ENCODE peak calls at places on chromosomes 2 and 18, in eight cellular contexts. V, X, Y, A, H, J, D and M are unnamed samples.

GRCh38 chr2:69723791-69724190 is 18.1 kb upstream of the ANXA4 start:
- DNase-seq in H (no peak), V (no peak), Y (no peak), A (no peak), J (no peak), D (no peak), X (no peak), M (no peak)

GRCh38 chr2:29367986-29368677 is 252.9 kb downstream of the CLIP4 start:
- DNase-seq in J (no peak), D (no peak), H (peak; percentile 4), A (no peak), Y (no peak), X (no peak), V (peak; percentile 10), M (no peak)

GRCh38 chr2:229636568-229636967 is 77.8 kb downstream of the DNER start:
- DNase-seq in J (no peak), V (peak; percentile 15), D (no peak), X (no peak), A (no peak), Y (no peak), H (no peak), M (no peak)

GRCh38 chr2:138294451-138294850 is 207.1 kb upstream of the SPOPL start:
- DNase-seq in V (peak; percentile 87), D (no peak), X (no peak), H (no peak), Y (no peak), A (no peak), J (no peak), M (no peak)

GRCh38 chr2:214126135-214126534 is 284.7 kb upstream of the VWC2L start:
- DNase-seq in J (no peak), X (no peak), H (peak; percentile 39), Y (no peak), V (peak; percentile 59), D (no peak), A (no peak), M (no peak)

GRCh38 chr2:47785986-47786385 is 3.0 kb downstream of the MSH6 start:
- DNase-seq in V (no peak), Y (no peak), D (no peak), H (no peak), J (no peak), A (no peak), X (no peak), M (no peak)

GRCh38 chr2:162747974-162748373 is 90.6 kb downstream of the KCNH7 start:
- DNase-seq in H (no peak), Y (no peak), X (no peak), J (no peak), A (no peak), D (no peak), V (no peak), M (no peak)

GRCh38 chr2:216221806-216222205 is 112.7 kb downstream of the XRCC5 start:
- DNase-seq in A (no peak), Y (no peak), V (peak; percentile 65), D (no peak), H (peak; percentile 20), J (no peak), X (no peak), M (no peak)

GRCh38 chr2:85071096-85071495 is 62.1 kb upstream of the TCF7L1 start:
- DNase-seq in A (no peak), V (no peak), D (no peak), Y (no peak), H (no peak), J (no peak), X (no peak), M (no peak)

GRCh38 chr2:232880764-232881351 is 10.8 kb downstream of the SNORC start:
- DNase-seq in H (no peak), Y (no peak), J (no peak), D (no peak), V (no peak), A (no peak), X (no peak), M (no peak)

GRCh38 chr2:167718560-167718959 is 528.8 kb downstream of the STK39 start:
- DNase-seq in J (no peak), V (no peak), D (no peak), A (no peak), H (no peak), X (no peak), Y (no peak), M (no peak)

GRCh38 chr2:201707753-201708152 is 9.3 kb upstream of the MPP4 start:
- DNase-seq in Y (no peak), X (no peak), V (peak; percentile 24), A (no peak), H (peak; percentile 74), J (no peak), D (no peak), M (no peak)

GRCh38 chr2:204425821-204426220 is 119.5 kb upstream of the PARD3B start:
- DNase-seq in J (no peak), V (no peak), D (no peak), A (no peak), Y (no peak), X (no peak), H (no peak), M (no peak)

GRCh38 chr18:60826346-60826745 is 453.8 kb upstream of the MC4R start:
- DNase-seq in Y (no peak), A (no peak), V (peak; percentile 8), J (no peak), X (no peak), H (no peak), D (no peak), M (no peak)

GRCh38 chr2:217471329-217471728 is 531.5 kb downstream of the TNS1 start:
- DNase-seq in V (peak; percentile 22), H (peak; percentile 53), D (no peak), A (no peak), Y (no peak), X (no peak), J (no peak), M (no peak)

GRCh38 chr2:237598468-237599208 is 8.1 kb upstream of the RAB17 start:
- DNase-seq in H (no peak), V (no peak), D (no peak), J (no peak), Y (no peak), A (no peak), X (no peak), M (no peak)

GRCh38 chr2:9336209-9336533 is 87.2 kb downstream of the ITGB1BP1 start:
- DNase-seq in H (peak; percentile 57), X (no peak), Y (no peak), D (no peak), A (peak; percentile 6), J (no peak), V (no peak), M (no peak)

GRCh38 chr2:61887684-61888303 is 662 bp downstream of the CCT4 start:
- DNase-seq in J (no peak), A (no peak), D (no peak), V (peak; percentile 45), H (peak; percentile 38), X (no peak), Y (no peak), M (no peak)

GRCh38 chr2:98807221-98807620 is 76.3 kb upstream of the MGAT4A start:
- DNase-seq in X (no peak), V (peak; percentile 25), Y (no peak), J (no peak), A (no peak), D (no peak), H (no peak), M (no peak)

GRCh38 chr2:138760693-138761092 is 19.5 kb downstream of the NXPH2 start:
- DNase-seq in H (no peak), V (no peak), X (no peak), Y (no peak), D (no peak), A (no peak), J (no peak), M (no peak)

GRCh38 chr2:215930505-215931233 is 82.7 kb downstream of the MREG start:
- DNase-seq in H (peak; percentile 41), X (no peak), V (peak; percentile 61), Y (no peak), A (no peak), J (no peak), D (no peak), M (no peak)

GRCh38 chr2:25566694-25567093 is 106.7 kb downstream of the DTNB start:
- DNase-seq in X (no peak), Y (no peak), D (no peak), A (no peak), H (no peak), J (no peak), V (no peak), M (no peak)

GRCh38 chr2:33512112-33512511 is 35.7 kb downstream of the RASGRP3 start:
- DNase-seq in A (no peak), D (no peak), X (no peak), H (no peak), V (no peak), Y (no peak), J (no peak), M (no peak)

GRCh38 chr2:222364280-222364895 is 60.0 kb upstream of the SGPP2 start:
- DNase-seq in D (no peak), A (no peak), Y (no peak), H (peak; percentile 42), X (no peak), J (no peak), V (peak; percentile 73), M (no peak)